ENCODE peak calls at places on chromosomes 4 and X, in four cellular contexts. S, G, A and Y are unnamed samples.

GRCh38 chrX:68498044-68498507 is 775 bp upstream of the YIPF6 start:
- DNase-seq in S (no peak), G (peak; percentile 25), A (no peak), Y (peak; percentile 21)

GRCh38 chr4:120801171-120801758 is 121.3 kb downstream of the PRDM5 start:
- DNase-seq in S (peak; percentile 20), G (no peak), A (peak; percentile 41), Y (no peak)

GRCh38 chr4:102778720-102779119 is 18.0 kb upstream of the MANBA start:
- DNase-seq in S (no peak), G (no peak), A (peak; percentile 78), Y (no peak)

GRCh38 chr4:158610790-158611189 is 60.9 kb downstream of the C4orf46 start:
- DNase-seq in S (no peak), G (no peak), A (no peak), Y (no peak)

GRCh38 chrX:70455366-70456202 is 10.9 kb downstream of the DLG3 start:
- DNase-seq in S (no peak), G (no peak), A (peak; percentile 50), Y (peak; percentile 32)

GRCh38 chr4:72525938-72526337 is 43.1 kb downstream of the ADAMTS3 start:
- DNase-seq in S (no peak), G (no peak), A (peak; percentile 50), Y (no peak)

GRCh38 chr4:176959980-176960379 is 167.3 kb upstream of the VEGFC start:
- DNase-seq in S (no peak), G (no peak), A (no peak), Y (no peak)

GRCh38 chrX:45712067-45712466 is 511.4 kb upstream of the DIPK2B start:
- DNase-seq in S (no peak), G (no peak), A (no peak), Y (no peak)

GRCh38 chr4:163495900-163496299 is 1.4 kb downstream of the TMA16 start:
- DNase-seq in S (no peak), G (no peak), A (no peak), Y (no peak)

GRCh38 chr4:159232465-159233106 is 129.7 kb downstream of the RAPGEF2 start:
- DNase-seq in S (no peak), G (no peak), A (no peak), Y (no peak)

GRCh38 chr4:82216231-82216630 is 157.6 kb downstream of the HNRNPD start:
- DNase-seq in S (no peak), G (no peak), A (no peak), Y (no peak)

GRCh38 chrX:151902813-151903591 is 9.7 kb upstream of the MAGEA4 start:
- DNase-seq in S (peak; percentile 55), G (peak; percentile 59), A (peak; percentile 71), Y (no peak)

GRCh38 chrX:143437439-143437838 is 79.8 kb downstream of the SPANXN3 start:
- DNase-seq in S (no peak), G (no peak), A (peak; percentile 8), Y (no peak)

GRCh38 chr4:82213485-82214162 is 160.2 kb downstream of the HNRNPD start:
- DNase-seq in S (no peak), G (no peak), A (no peak), Y (no peak)

GRCh38 chr4:16516796-16517413 is 290.6 kb upstream of the TAPT1 start:
- DNase-seq in S (peak; percentile 58), G (no peak), A (peak; percentile 76), Y (peak; percentile 48)

GRCh38 chr4:120816385-120816784 is 106.1 kb downstream of the PRDM5 start:
- DNase-seq in S (no peak), G (no peak), A (no peak), Y (no peak)

GRCh38 chr4:128718793-128719192 is 90.7 kb upstream of the JADE1 start:
- DNase-seq in S (peak; percentile 29), G (no peak), A (no peak), Y (no peak)

GRCh38 chr4:35525192-35525978 is 718.9 kb downstream of the ARAP2 start:
- DNase-seq in S (no peak), G (no peak), A (no peak), Y (no peak)

GRCh38 chrX:121579016-121579760 is 531.8 kb downstream of the GLUD2 start:
- DNase-seq in S (no peak), G (no peak), A (peak; percentile 29), Y (peak; percentile 66)

GRCh38 chr4:52250124-52250523 is 199.0 kb downstream of the SPATA18 start:
- DNase-seq in S (no peak), G (no peak), A (peak; percentile 27), Y (no peak)

GRCh38 chr4:101177146-101177545 is 170.2 kb downstream of the PPP3CA start:
- DNase-seq in S (no peak), G (no peak), A (no peak), Y (no peak)

GRCh38 chr4:78720994-78721677 is 55.0 kb upstream of the BMP2K start:
- DNase-seq in S (no peak), G (no peak), A (no peak), Y (peak; percentile 65)

GRCh38 chr4:101199507-101200285 is 147.6 kb downstream of the PPP3CA start:
- DNase-seq in S (no peak), G (no peak), A (no peak), Y (no peak)

GRCh38 chrX:50579955-50580354 is 109.3 kb upstream of the DGKK start:
- DNase-seq in S (peak; percentile 11), G (peak; percentile 24), A (peak; percentile 68), Y (peak; percentile 62)

GRCh38 chrX:132271330-132271729 is 52.1 kb upstream of the RAP2C start:
- DNase-seq in S (no peak), G (no peak), A (no peak), Y (no peak)

GRCh38 chr4:184385705-184386141 is 88.6 kb downstream of the IRF2 start:
- DNase-seq in S (no peak), G (no peak), A (peak; percentile 58), Y (no peak)
- H3K4me3 ChIP-seq in S (no peak overlapping the region), G (no peak overlapping the region), A (no peak overlapping the region), Y (no peak overlapping the region)

DNA sequence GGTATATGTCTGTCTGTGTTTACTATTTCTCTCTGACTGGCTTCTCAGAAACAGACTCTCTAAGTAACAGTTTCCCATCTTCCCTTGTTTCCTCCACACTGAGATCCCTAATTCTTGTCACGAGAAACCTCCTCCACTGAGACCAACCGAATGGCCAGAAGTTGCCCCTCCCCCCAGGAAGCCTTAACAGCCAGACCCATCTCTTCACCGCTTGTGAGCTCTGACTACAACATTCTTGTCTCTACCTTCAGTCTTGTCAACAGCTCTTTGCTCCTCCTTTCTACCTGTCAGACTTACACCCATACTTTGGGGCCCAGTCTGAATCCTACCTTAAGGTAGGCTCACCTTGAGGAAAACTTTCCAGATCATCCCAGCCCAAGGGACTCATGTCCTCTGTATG is 90.8 kb downstream of the NHSL2 start:
- DNase-seq in S (no peak), G (no peak), A (no peak), Y (no peak)
- H3K9me3 ChIP-seq in S (no peaks in the 10 kb centered on the region), G (no peaks in the 10 kb centered on the region), A (no peaks in the 10 kb centered on the region), Y (no peaks in the 10 kb centered on the region)

GRCh38 chrX:1807301-1807731 is 192.5 kb downstream of the ASMT start:
- DNase-seq in S (no peak), G (no peak), A (no peak), Y (no peak)
- H3K4me3 ChIP-seq in S (no peak overlapping the region), G (no peak overlapping the region), A (no peak overlapping the region), Y (no peak overlapping the region)

GRCh38 chrX:13885591-13885990 is 68.7 kb upstream of the GPM6B start:
- DNase-seq in S (no peak), G (no peak), A (no peak), Y (no peak)
- H3K9me3 ChIP-seq in S (no peaks in the 10 kb centered on the region), G (no peaks in the 10 kb centered on the region), A (no peaks in the 10 kb centered on the region), Y (no peaks in the 10 kb centered on the region)

DNA sequence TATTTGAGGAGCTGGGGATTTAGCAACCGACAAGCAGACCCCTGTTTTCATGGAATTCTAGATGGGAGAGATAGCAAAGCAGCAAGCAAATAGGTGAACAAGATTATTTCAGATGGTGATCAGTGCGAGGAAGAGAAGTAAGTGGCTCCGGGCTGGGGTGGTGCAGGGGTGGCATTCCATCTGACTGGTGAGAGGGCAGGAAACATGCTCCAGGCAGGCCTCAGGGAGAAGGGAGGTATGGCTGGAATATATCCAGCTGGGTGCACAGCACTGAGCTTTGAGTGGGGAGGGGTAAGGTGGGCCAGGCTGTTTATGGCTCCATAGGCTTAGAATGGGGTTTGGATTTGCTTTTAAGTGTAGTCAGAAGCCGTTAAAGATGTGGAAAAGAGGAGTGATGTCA is 21.2 kb downstream of the PTTG2 start:
- DNase-seq in S (no peak), G (no peak), A (no peak), Y (no peak)
- H3K4me3 ChIP-seq in S (no peak overlapping the region), G (no peak overlapping the region), A (no peak overlapping the region), Y (no peak overlapping the region)

GRCh38 chr4:288891-289290 is 16.4 kb downstream of the ZNF732 start:
- DNase-seq in S (no peak), G (no peak), A (no peak), Y (no peak)
- H3K9me3 ChIP-seq in S (peaks cover 32% of the 10 kb centered on the region), G (peaks cover 5% of the 10 kb centered on the region), A (peaks cover 3% of the 10 kb centered on the region), Y (no peaks in the 10 kb centered on the region)